ENCODE peak calls at places on chromosomes 5 and 9, in nine cellular contexts. One of them, this sample, is unnamed.

GRCh38 chr5:7078901-7079300 is 317.0 kb upstream of the ADCY2 start:
- DNase-seq in fibroblast of mammary gland: no peak
- DNase-seq in PC-9: no peak
- DNase-seq in H1: peak
- DNase-seq in GM23248: peak
- DNase-seq in colonic mucosa: peak
- DNase-seq in SJSA1: no peak
- DNase-seq in coronary artery: no peak
- DNase-seq in epithelial cell of proximal tubule: no peak
- DNase-seq in this sample: peak

GRCh38 chr9:20220286-20220685 is 402.0 kb downstream of the MLLT3 start:
- DNase-seq in SJSA1: no peak
- DNase-seq in fibroblast of mammary gland: peak
- DNase-seq in epithelial cell of proximal tubule: no peak
- DNase-seq in colonic mucosa: no peak
- DNase-seq in coronary artery: no peak
- DNase-seq in GM23248: no peak
- DNase-seq in H1: no peak
- DNase-seq in PC-9: no peak
- DNase-seq in this sample: no peak

GRCh38 chr5:174505621-174506020 is 218.8 kb upstream of the MSX2 start:
- DNase-seq in GM23248: peak
- DNase-seq in H1: no peak
- DNase-seq in PC-9: no peak
- DNase-seq in fibroblast of mammary gland: peak
- DNase-seq in epithelial cell of proximal tubule: peak
- DNase-seq in SJSA1: no peak
- DNase-seq in coronary artery: no peak
- DNase-seq in colonic mucosa: no peak
- DNase-seq in this sample: peak

GRCh38 chr9:69674112-69674511 is 1.9 kb upstream of the APBA1 start:
- DNase-seq in H1: no peak
- DNase-seq in coronary artery: no peak
- DNase-seq in colonic mucosa: no peak
- DNase-seq in GM23248: no peak
- DNase-seq in epithelial cell of proximal tubule: no peak
- DNase-seq in SJSA1: no peak
- DNase-seq in fibroblast of mammary gland: peak
- DNase-seq in PC-9: no peak
- DNase-seq in this sample: peak

GRCh38 chr9:100355561-100355960 is 2.8 kb upstream of the TEX10 start:
- DNase-seq in colonic mucosa: no peak
- DNase-seq in GM23248: no peak
- DNase-seq in coronary artery: no peak
- DNase-seq in SJSA1: no peak
- DNase-seq in epithelial cell of proximal tubule: no peak
- DNase-seq in fibroblast of mammary gland: no peak
- DNase-seq in PC-9: no peak
- DNase-seq in H1: no peak
- DNase-seq in this sample: no peak

GRCh38 chr9:108434502-108434901 is 421.3 kb downstream of the ACTL7B start:
- DNase-seq in epithelial cell of proximal tubule: no peak
- DNase-seq in H1: no peak
- DNase-seq in colonic mucosa: no peak
- DNase-seq in coronary artery: no peak
- DNase-seq in PC-9: no peak
- DNase-seq in SJSA1: no peak
- DNase-seq in GM23248: peak
- DNase-seq in fibroblast of mammary gland: peak
- DNase-seq in this sample: no peak

GRCh38 chr9:96344458-96345180 is 38.9 kb downstream of the SLC35D2 start:
- DNase-seq in coronary artery: peak
- DNase-seq in fibroblast of mammary gland: peak
- DNase-seq in colonic mucosa: peak
- DNase-seq in epithelial cell of proximal tubule: peak
- DNase-seq in H1: no peak
- DNase-seq in PC-9: peak
- DNase-seq in GM23248: peak
- DNase-seq in SJSA1: peak
- DNase-seq in this sample: peak

GRCh38 chr5:90134892-90135291 is 274.7 kb downstream of the CETN3 start:
- DNase-seq in PC-9: peak
- DNase-seq in H1: no peak
- DNase-seq in coronary artery: peak
- DNase-seq in GM23248: peak
- DNase-seq in fibroblast of mammary gland: peak
- DNase-seq in colonic mucosa: peak
- DNase-seq in epithelial cell of proximal tubule: no peak
- DNase-seq in SJSA1: no peak
- DNase-seq in this sample: peak

GRCh38 chr5:142748568-142749249 is 21.5 kb upstream of the ARHGAP26 start:
- DNase-seq in epithelial cell of proximal tubule: no peak
- DNase-seq in GM23248: no peak
- DNase-seq in coronary artery: no peak
- DNase-seq in SJSA1: no peak
- DNase-seq in colonic mucosa: peak
- DNase-seq in PC-9: no peak
- DNase-seq in fibroblast of mammary gland: peak
- DNase-seq in H1: peak
- DNase-seq in this sample: peak

GRCh38 chr9:12843735-12844134 is 68.9 kb downstream of the LURAP1L start:
- DNase-seq in epithelial cell of proximal tubule: no peak
- DNase-seq in GM23248: no peak
- DNase-seq in fibroblast of mammary gland: no peak
- DNase-seq in PC-9: no peak
- DNase-seq in H1: no peak
- DNase-seq in coronary artery: no peak
- DNase-seq in SJSA1: no peak
- DNase-seq in colonic mucosa: no peak
- DNase-seq in this sample: no peak

GRCh38 chr9:35729700-35730485 is 2.1 kb downstream of the TLN1 start:
- DNase-seq in H1: no peak
- DNase-seq in epithelial cell of proximal tubule: no peak
- DNase-seq in fibroblast of mammary gland: peak
- DNase-seq in GM23248: peak
- DNase-seq in colonic mucosa: peak
- DNase-seq in SJSA1: peak
- DNase-seq in PC-9: no peak
- DNase-seq in coronary artery: peak
- DNase-seq in this sample: peak

GRCh38 chr5:109063223-109063622 is 315.5 kb downstream of the FER start:
- DNase-seq in fibroblast of mammary gland: peak
- DNase-seq in H1: no peak
- DNase-seq in PC-9: no peak
- DNase-seq in coronary artery: no peak
- DNase-seq in GM23248: peak
- DNase-seq in SJSA1: no peak
- DNase-seq in epithelial cell of proximal tubule: no peak
- DNase-seq in colonic mucosa: no peak
- DNase-seq in this sample: no peak

GRCh38 chr9:91027005-91027404 is 225.4 kb downstream of the SYK start:
- DNase-seq in colonic mucosa: no peak
- DNase-seq in GM23248: no peak
- DNase-seq in SJSA1: no peak
- DNase-seq in epithelial cell of proximal tubule: no peak
- DNase-seq in PC-9: no peak
- DNase-seq in fibroblast of mammary gland: no peak
- DNase-seq in coronary artery: peak
- DNase-seq in H1: no peak
- DNase-seq in this sample: no peak

GRCh38 chr5:71860048-71860447 is 141.0 kb downstream of the CARTPT start:
- DNase-seq in colonic mucosa: no peak
- DNase-seq in fibroblast of mammary gland: no peak
- DNase-seq in GM23248: no peak
- DNase-seq in coronary artery: no peak
- DNase-seq in epithelial cell of proximal tubule: no peak
- DNase-seq in H1: no peak
- DNase-seq in SJSA1: no peak
- DNase-seq in PC-9: no peak
- DNase-seq in this sample: no peak

GRCh38 chr5:4647955-4648354 is 492.2 kb upstream of the ADAMTS16 start:
- DNase-seq in SJSA1: no peak
- DNase-seq in GM23248: no peak
- DNase-seq in colonic mucosa: no peak
- DNase-seq in H1: no peak
- DNase-seq in coronary artery: no peak
- DNase-seq in epithelial cell of proximal tubule: no peak
- DNase-seq in PC-9: no peak
- DNase-seq in fibroblast of mammary gland: no peak
- DNase-seq in this sample: no peak

GRCh38 chr9:12993432-12993831 is 218.6 kb downstream of the LURAP1L start:
- DNase-seq in fibroblast of mammary gland: no peak
- DNase-seq in H1: no peak
- DNase-seq in SJSA1: no peak
- DNase-seq in coronary artery: no peak
- DNase-seq in PC-9: no peak
- DNase-seq in GM23248: no peak
- DNase-seq in epithelial cell of proximal tubule: no peak
- DNase-seq in colonic mucosa: no peak
- DNase-seq in this sample: no peak

GRCh38 chr5:157994271-157994691 is 135.3 kb upstream of the CLINT1 start:
- DNase-seq in fibroblast of mammary gland: no peak
- DNase-seq in SJSA1: no peak
- DNase-seq in GM23248: no peak
- DNase-seq in H1: no peak
- DNase-seq in PC-9: no peak
- DNase-seq in colonic mucosa: no peak
- DNase-seq in coronary artery: no peak
- DNase-seq in epithelial cell of proximal tubule: no peak
- DNase-seq in this sample: peak

GRCh38 chr5:42483472-42484154 is 60.4 kb downstream of the GHR start:
- DNase-seq in GM23248: no peak
- DNase-seq in PC-9: no peak
- DNase-seq in H1: no peak
- DNase-seq in epithelial cell of proximal tubule: no peak
- DNase-seq in fibroblast of mammary gland: peak
- DNase-seq in SJSA1: no peak
- DNase-seq in colonic mucosa: no peak
- DNase-seq in coronary artery: no peak
- DNase-seq in this sample: no peak

GRCh38 chr9:124292696-124293593 is 35.2 kb downstream of the NEK6 start:
- DNase-seq in SJSA1: no peak
- DNase-seq in colonic mucosa: no peak
- DNase-seq in fibroblast of mammary gland: no peak
- DNase-seq in coronary artery: no peak
- DNase-seq in epithelial cell of proximal tubule: no peak
- DNase-seq in GM23248: no peak
- DNase-seq in H1: no peak
- DNase-seq in PC-9: peak
- DNase-seq in this sample: no peak

DNA sequence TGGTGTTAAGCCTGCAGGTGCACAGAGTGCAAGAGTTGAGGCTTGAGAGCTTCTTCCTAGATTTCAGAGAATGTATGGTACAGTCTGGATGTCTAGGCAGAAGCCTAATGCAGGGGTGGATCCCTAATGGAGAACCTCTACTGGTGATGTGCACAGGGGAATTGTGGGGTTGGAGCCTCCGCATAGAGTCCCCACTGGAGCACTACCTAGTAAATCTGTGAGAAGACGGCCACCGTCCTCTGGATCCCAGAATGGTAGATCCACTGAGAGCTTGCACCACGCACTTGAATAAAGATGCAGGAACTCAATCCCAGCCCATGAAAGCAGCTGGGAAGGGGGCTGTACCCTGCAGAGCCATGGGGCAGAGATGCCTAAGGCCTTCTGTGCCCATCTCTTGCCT is 699.4 kb upstream of the FAM174A start:
- DNase-seq in epithelial cell of proximal tubule: no peak
- DNase-seq in coronary artery: peak
- DNase-seq in colonic mucosa: no peak
- DNase-seq in PC-9: no peak
- DNase-seq in fibroblast of mammary gland: no peak
- DNase-seq in H1: no peak
- DNase-seq in SJSA1: no peak
- DNase-seq in GM23248: no peak
- DNase-seq in this sample: no peak
- H3K4me3 ChIP-seq in epithelial cell of proximal tubule: no peak
- H3K4me3 ChIP-seq in coronary artery: no peak
- H3K4me3 ChIP-seq in colonic mucosa: no peak
- H3K4me3 ChIP-seq in PC-9: no peak
- H3K4me3 ChIP-seq in fibroblast of mammary gland: no peak
- H3K4me3 ChIP-seq in H1: no peak
- H3K4me3 ChIP-seq in SJSA1: no peak
- H3K4me3 ChIP-seq in GM23248: no peak
- H3K4me3 ChIP-seq in this sample: no peak

GRCh38 chr9:73038613-73039012 is 85.8 kb upstream of the ALDH1A1 start:
- DNase-seq in PC-9: peak
- DNase-seq in epithelial cell of proximal tubule: no peak
- DNase-seq in colonic mucosa: peak
- DNase-seq in SJSA1: no peak
- DNase-seq in coronary artery: peak
- DNase-seq in H1: no peak
- DNase-seq in GM23248: peak
- DNase-seq in fibroblast of mammary gland: peak
- DNase-seq in this sample: no peak
- H3K4me3 ChIP-seq in PC-9: no peak
- H3K4me3 ChIP-seq in epithelial cell of proximal tubule: no peak
- H3K4me3 ChIP-seq in colonic mucosa: no peak
- H3K4me3 ChIP-seq in SJSA1: no peak
- H3K4me3 ChIP-seq in coronary artery: peak
- H3K4me3 ChIP-seq in H1: no peak
- H3K4me3 ChIP-seq in GM23248: no peak
- H3K4me3 ChIP-seq in fibroblast of mammary gland: no peak
- H3K4me3 ChIP-seq in this sample: no peak

GRCh38 chr5:35857606-35858205 is 1.0 kb downstream of the IL7R start:
- DNase-seq in GM23248: peak
- DNase-seq in fibroblast of mammary gland: peak
- DNase-seq in SJSA1: no peak
- DNase-seq in H1: no peak
- DNase-seq in epithelial cell of proximal tubule: no peak
- DNase-seq in PC-9: no peak
- DNase-seq in coronary artery: no peak
- DNase-seq in colonic mucosa: no peak
- DNase-seq in this sample: peak
- H3K4me3 ChIP-seq in GM23248: peak
- H3K4me3 ChIP-seq in fibroblast of mammary gland: no peak
- H3K4me3 ChIP-seq in SJSA1: peak
- H3K4me3 ChIP-seq in H1: no peak
- H3K4me3 ChIP-seq in epithelial cell of proximal tubule: no peak
- H3K4me3 ChIP-seq in PC-9: no peak
- H3K4me3 ChIP-seq in coronary artery: no peak
- H3K4me3 ChIP-seq in colonic mucosa: no peak
- H3K4me3 ChIP-seq in this sample: peak

DNA sequence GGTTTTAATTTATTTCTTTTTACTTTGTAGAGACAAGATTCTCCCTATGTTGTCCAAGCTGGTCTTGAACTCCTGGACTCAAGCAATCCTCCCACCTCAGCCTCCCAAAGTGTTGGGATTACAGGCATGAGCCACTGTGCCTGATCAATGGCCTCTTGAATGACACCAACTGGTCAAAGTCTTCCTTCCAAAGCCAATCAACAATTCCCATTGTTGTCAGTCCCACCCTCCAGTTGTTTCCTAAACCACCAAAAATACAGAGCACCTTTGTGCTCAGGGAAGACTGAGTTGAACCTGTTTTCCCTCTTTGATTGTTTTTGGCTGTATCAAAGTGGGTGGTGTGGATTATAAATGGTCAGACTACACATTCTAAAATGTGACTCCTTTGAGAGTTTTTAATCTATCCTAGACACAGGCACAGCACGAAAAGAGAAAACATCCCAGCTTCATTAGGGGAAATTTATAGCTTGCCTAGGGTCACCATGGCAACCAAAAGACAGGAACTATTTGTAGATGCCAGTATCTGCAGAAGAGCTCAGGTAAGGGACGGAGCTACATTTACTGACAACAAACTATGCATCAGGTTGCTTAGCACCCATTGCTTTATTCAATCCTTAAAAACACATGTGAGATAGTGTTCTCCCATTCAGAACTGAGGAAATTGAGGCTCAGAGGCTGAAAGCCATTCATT is 27.6 kb upstream of the ATP6V1G1 start:
- DNase-seq in SJSA1: no peak
- DNase-seq in coronary artery: no peak
- DNase-seq in epithelial cell of proximal tubule: no peak
- DNase-seq in GM23248: no peak
- DNase-seq in PC-9: no peak
- DNase-seq in H1: no peak
- DNase-seq in fibroblast of mammary gland: no peak
- DNase-seq in colonic mucosa: no peak
- DNase-seq in this sample: no peak
- H3K4me3 ChIP-seq in SJSA1: no peak
- H3K4me3 ChIP-seq in coronary artery: no peak
- H3K4me3 ChIP-seq in epithelial cell of proximal tubule: no peak
- H3K4me3 ChIP-seq in GM23248: no peak
- H3K4me3 ChIP-seq in PC-9: no peak
- H3K4me3 ChIP-seq in H1: no peak
- H3K4me3 ChIP-seq in fibroblast of mammary gland: no peak
- H3K4me3 ChIP-seq in colonic mucosa: no peak
- H3K4me3 ChIP-seq in this sample: no peak